ENCODE peak calls at places on chromosomes 1 and 21, in six cellular contexts. One of them, this sample, is unnamed.
A peak's percentile ranks its signal among the peaks of the same experiment; 100 is the strongest.

GRCh38 chr1:192793983-192794767 is 14.7 kb upstream of the RGS2 start:
- ATAC-seq in K562: no peak
- ATAC-seq in upper lobe of left lung: no peak
- ATAC-seq in GM12878: no peak
- ATAC-seq in HepG2: no peak
- ATAC-seq in A549: no peak
- ATAC-seq in this sample: no peak

GRCh38 chr1:11839727-11840705 is 7.6 kb downstream of the NPPA start:
- ATAC-seq in upper lobe of left lung: no peak
- ATAC-seq in K562: no peak
- ATAC-seq in A549: no peak
- ATAC-seq in GM12878: no peak
- ATAC-seq in HepG2: no peak
- ATAC-seq in this sample: no peak

GRCh38 chr1:161258439-161259386 is at the start of gene PCP4L1:
- ATAC-seq in GM12878: peak; percentile 76
- ATAC-seq in HepG2: peak; percentile 78
- ATAC-seq in K562: peak; percentile 75
- ATAC-seq in A549: peak; percentile 94
- ATAC-seq in upper lobe of left lung: peak; percentile 81
- ATAC-seq in this sample: peak; percentile 89

GRCh38 chr1:183821309-183822080 is 16.6 kb downstream of the RGL1 start:
- ATAC-seq in upper lobe of left lung: no peak
- ATAC-seq in HepG2: no peak
- ATAC-seq in K562: no peak
- ATAC-seq in A549: no peak
- ATAC-seq in GM12878: peak; percentile 32
- ATAC-seq in this sample: peak; percentile 52

GRCh38 chr1:214215583-214215982 is 65.4 kb upstream of the SMYD2 start:
- ATAC-seq in GM12878: no peak
- ATAC-seq in K562: peak; percentile 49
- ATAC-seq in HepG2: no peak
- ATAC-seq in upper lobe of left lung: no peak
- ATAC-seq in A549: no peak
- ATAC-seq in this sample: no peak

GRCh38 chr1:58780586-58781452 is 3.0 kb downstream of the JUN start:
- ATAC-seq in K562: no peak
- ATAC-seq in upper lobe of left lung: no peak
- ATAC-seq in GM12878: no peak
- ATAC-seq in A549: no peak
- ATAC-seq in HepG2: no peak
- ATAC-seq in this sample: no peak

GRCh38 chr1:93967276-93967675 is 58.0 kb upstream of the GCLM start:
- ATAC-seq in K562: no peak
- ATAC-seq in GM12878: no peak
- ATAC-seq in A549: no peak
- ATAC-seq in HepG2: no peak
- ATAC-seq in upper lobe of left lung: no peak
- ATAC-seq in this sample: no peak

GRCh38 chr1:2279210-2279639 is 51.1 kb downstream of the SKI start:
- ATAC-seq in HepG2: no peak
- ATAC-seq in GM12878: no peak
- ATAC-seq in K562: no peak
- ATAC-seq in upper lobe of left lung: peak; percentile 73
- ATAC-seq in A549: no peak
- ATAC-seq in this sample: peak; percentile 52

GRCh38 chr1:37892151-37893047 is 33.0 kb upstream of the MTF1 start:
- ATAC-seq in HepG2: no peak
- ATAC-seq in GM12878: peak; percentile 58
- ATAC-seq in K562: peak; percentile 84
- ATAC-seq in A549: no peak
- ATAC-seq in upper lobe of left lung: no peak
- ATAC-seq in this sample: no peak

GRCh38 chr1:224245188-224245587 is 62.1 kb downstream of the DEGS1 start:
- ATAC-seq in K562: no peak
- ATAC-seq in GM12878: peak; percentile 66
- ATAC-seq in upper lobe of left lung: peak; percentile 69
- ATAC-seq in HepG2: no peak
- ATAC-seq in A549: peak; percentile 52
- ATAC-seq in this sample: peak; percentile 58

GRCh38 chr1:227437495-227438008 is 119.3 kb upstream of the CDC42BPA start:
- ATAC-seq in HepG2: peak; percentile 67
- ATAC-seq in A549: peak; percentile 93
- ATAC-seq in upper lobe of left lung: peak; percentile 52
- ATAC-seq in K562: peak; percentile 88
- ATAC-seq in GM12878: no peak
- ATAC-seq in this sample: no peak

GRCh38 chr1:32501865-32502264 is 37.0 kb downstream of the ZBTB8B start:
- ATAC-seq in GM12878: no peak
- ATAC-seq in K562: no peak
- ATAC-seq in HepG2: no peak
- ATAC-seq in upper lobe of left lung: no peak
- ATAC-seq in A549: no peak
- ATAC-seq in this sample: peak; percentile 71

GRCh38 chr1:59682405-59683080 is 132.2 kb upstream of the HOOK1 start:
- ATAC-seq in upper lobe of left lung: no peak
- ATAC-seq in HepG2: no peak
- ATAC-seq in A549: no peak
- ATAC-seq in GM12878: no peak
- ATAC-seq in K562: no peak
- ATAC-seq in this sample: peak; percentile 94

GRCh38 chr21:33729631-33730030 is 87.3 kb downstream of the ITSN1 start:
- ATAC-seq in upper lobe of left lung: no peak
- ATAC-seq in A549: no peak
- ATAC-seq in K562: no peak
- ATAC-seq in HepG2: no peak
- ATAC-seq in GM12878: no peak
- ATAC-seq in this sample: no peak

GRCh38 chr1:208208132-208208487 is 36.1 kb downstream of the PLXNA2 start:
- ATAC-seq in GM12878: no peak
- ATAC-seq in K562: no peak
- ATAC-seq in upper lobe of left lung: no peak
- ATAC-seq in A549: no peak
- ATAC-seq in HepG2: no peak
- ATAC-seq in this sample: no peak

GRCh38 chr1:196143602-196144342 is 464.5 kb downstream of the KCNT2 start:
- ATAC-seq in GM12878: peak; percentile 55
- ATAC-seq in A549: no peak
- ATAC-seq in HepG2: peak; percentile 45
- ATAC-seq in upper lobe of left lung: no peak
- ATAC-seq in K562: peak; percentile 65
- ATAC-seq in this sample: no peak

GRCh38 chr1:67159233-67159632 is 7.0 kb upstream of the IL23R start:
- ATAC-seq in K562: no peak
- ATAC-seq in GM12878: peak; percentile 23
- ATAC-seq in HepG2: no peak
- ATAC-seq in upper lobe of left lung: no peak
- ATAC-seq in A549: no peak
- ATAC-seq in this sample: no peak

GRCh38 chr1:160830321-160831153 is 32.1 kb downstream of the CD244 start:
- ATAC-seq in upper lobe of left lung: no peak
- ATAC-seq in GM12878: peak; percentile 98
- ATAC-seq in A549: peak; percentile 89
- ATAC-seq in HepG2: peak; percentile 93
- ATAC-seq in K562: peak; percentile 95
- ATAC-seq in this sample: no peak

GRCh38 chr1:35181790-35182455 is 11.0 kb downstream of the SFPQ start:
- ATAC-seq in upper lobe of left lung: no peak
- ATAC-seq in HepG2: peak; percentile 5
- ATAC-seq in GM12878: peak; percentile 11
- ATAC-seq in K562: peak; percentile 19
- ATAC-seq in A549: no peak
- ATAC-seq in this sample: no peak

GRCh38 chr1:146019225-146020057 is 2.1 kb downstream of the HJV start:
- ATAC-seq in GM12878: no peak
- ATAC-seq in A549: no peak
- ATAC-seq in upper lobe of left lung: peak; percentile 21
- ATAC-seq in HepG2: no peak
- ATAC-seq in K562: no peak
- ATAC-seq in this sample: no peak

GRCh38 chr1:38990401-38990745 is 703 bp upstream of the AKIRIN1 start:
- ATAC-seq in A549: peak; percentile 19
- ATAC-seq in GM12878: peak; percentile 10
- ATAC-seq in upper lobe of left lung: no peak
- ATAC-seq in K562: peak; percentile 4
- ATAC-seq in HepG2: peak; percentile 5
- ATAC-seq in this sample: no peak

GRCh38 chr1:5559078-5559477 is 433.1 kb downstream of the NPHP4 start:
- ATAC-seq in HepG2: no peak
- ATAC-seq in GM12878: no peak
- ATAC-seq in A549: no peak
- ATAC-seq in upper lobe of left lung: no peak
- ATAC-seq in K562: no peak
- ATAC-seq in this sample: no peak
- TF ChIP-seq CTCF in HepG2: no peak
- TF ChIP-seq CTCF in GM12878: no peak
- TF ChIP-seq CTCF in A549: no peak
- TF ChIP-seq CTCF in upper lobe of left lung: no peak
- TF ChIP-seq CTCF in K562: no peak
- TF ChIP-seq CTCF in this sample: no peak

DNA sequence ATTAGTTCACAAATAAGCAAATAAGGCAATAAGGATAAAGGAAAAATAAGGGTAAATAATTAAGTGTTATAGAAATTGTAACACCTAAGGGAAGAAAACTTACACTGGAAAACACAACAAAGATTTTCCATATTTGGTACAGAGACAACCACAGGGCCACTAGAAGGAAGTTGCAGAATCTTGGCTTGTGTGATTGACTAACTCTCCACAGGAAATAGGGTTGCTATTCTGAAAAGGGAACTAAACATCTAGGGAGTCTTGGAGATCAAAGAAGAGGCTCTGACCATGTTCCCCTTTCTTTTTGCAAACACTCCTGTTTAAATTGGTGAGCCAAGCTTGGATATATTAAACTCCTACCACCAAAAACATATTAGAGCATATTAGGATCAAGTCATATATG is 59.1 kb downstream of the APCS start:
- ATAC-seq in A549: no peak
- ATAC-seq in HepG2: no peak
- ATAC-seq in GM12878: no peak
- ATAC-seq in K562: no peak
- ATAC-seq in upper lobe of left lung: no peak
- ATAC-seq in this sample: no peak
- TF ChIP-seq EP300 in A549: no peak
- TF ChIP-seq EP300 in HepG2: no peak
- TF ChIP-seq EP300 in GM12878: no peak
- TF ChIP-seq EP300 in K562: no peak
- TF ChIP-seq EP300 in upper lobe of left lung: no peak
- TF ChIP-seq EP300 in this sample: no peak

GRCh38 chr1:176172215-176172614 is 34.9 kb downstream of the COP1 start:
- ATAC-seq in upper lobe of left lung: no peak
- ATAC-seq in GM12878: no peak
- ATAC-seq in HepG2: no peak
- ATAC-seq in K562: no peak
- ATAC-seq in A549: no peak
- ATAC-seq in this sample: no peak

GRCh38 chr1:176164014-176164678 is 42.9 kb downstream of the COP1 start:
- ATAC-seq in upper lobe of left lung: no peak
- ATAC-seq in K562: no peak
- ATAC-seq in GM12878: no peak
- ATAC-seq in HepG2: no peak
- ATAC-seq in A549: no peak
- ATAC-seq in this sample: no peak

GRCh38 chr1:176165573-176165972 is 41.5 kb downstream of the COP1 start:
- ATAC-seq in upper lobe of left lung: no peak
- ATAC-seq in HepG2: no peak
- ATAC-seq in GM12878: no peak
- ATAC-seq in A549: no peak
- ATAC-seq in K562: no peak
- ATAC-seq in this sample: no peak

DNA sequence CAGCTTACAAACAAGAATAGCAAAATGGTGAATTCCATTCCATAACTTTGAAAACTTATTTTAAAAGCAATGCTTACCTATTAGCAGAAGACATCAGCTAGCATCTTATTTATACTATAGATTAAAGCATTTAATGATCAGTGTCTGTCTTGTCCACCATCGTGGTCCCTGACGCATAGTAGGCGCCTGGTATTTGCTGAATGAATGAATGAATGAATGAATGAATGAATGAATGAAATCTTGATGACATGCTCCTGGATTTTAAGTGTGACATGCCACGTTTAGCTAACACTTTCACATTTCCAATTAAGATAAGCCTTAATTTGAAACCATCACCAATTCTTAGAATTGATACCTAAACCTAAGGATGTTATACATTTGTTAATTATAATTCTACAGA is 39.9 kb downstream of the COP1 start:
- ATAC-seq in K562: no peak
- ATAC-seq in GM12878: no peak
- ATAC-seq in upper lobe of left lung: no peak
- ATAC-seq in A549: no peak
- ATAC-seq in HepG2: no peak
- ATAC-seq in this sample: no peak
- TF ChIP-seq CTCF in K562: no peak
- TF ChIP-seq CTCF in GM12878: no peak
- TF ChIP-seq CTCF in upper lobe of left lung: no peak
- TF ChIP-seq CTCF in A549: no peak
- TF ChIP-seq CTCF in HepG2: no peak
- TF ChIP-seq CTCF in this sample: no peak

GRCh38 chr1:64917907-64918306 is 48.4 kb downstream of the JAK1 start:
- ATAC-seq in K562: no peak
- ATAC-seq in HepG2: no peak
- ATAC-seq in upper lobe of left lung: no peak
- ATAC-seq in GM12878: no peak
- ATAC-seq in A549: peak; percentile 12
- ATAC-seq in this sample: no peak

GRCh38 chr1:64913361-64914015 is 52.9 kb downstream of the JAK1 start:
- ATAC-seq in GM12878: no peak
- ATAC-seq in K562: peak; percentile 51
- ATAC-seq in A549: no peak
- ATAC-seq in upper lobe of left lung: no peak
- ATAC-seq in HepG2: no peak
- ATAC-seq in this sample: no peak

GRCh38 chr1:64920936-64921589 is 45.3 kb downstream of the JAK1 start:
- ATAC-seq in GM12878: no peak
- ATAC-seq in K562: peak; percentile 16
- ATAC-seq in upper lobe of left lung: no peak
- ATAC-seq in HepG2: no peak
- ATAC-seq in A549: no peak
- ATAC-seq in this sample: no peak

GRCh38 chr1:64915381-64916274 is 50.7 kb downstream of the JAK1 start:
- ATAC-seq in GM12878: peak; percentile 24
- ATAC-seq in upper lobe of left lung: peak; percentile 41
- ATAC-seq in A549: peak; percentile 85
- ATAC-seq in HepG2: peak; percentile 94
- ATAC-seq in K562: peak; percentile 51
- ATAC-seq in this sample: no peak

DNA sequence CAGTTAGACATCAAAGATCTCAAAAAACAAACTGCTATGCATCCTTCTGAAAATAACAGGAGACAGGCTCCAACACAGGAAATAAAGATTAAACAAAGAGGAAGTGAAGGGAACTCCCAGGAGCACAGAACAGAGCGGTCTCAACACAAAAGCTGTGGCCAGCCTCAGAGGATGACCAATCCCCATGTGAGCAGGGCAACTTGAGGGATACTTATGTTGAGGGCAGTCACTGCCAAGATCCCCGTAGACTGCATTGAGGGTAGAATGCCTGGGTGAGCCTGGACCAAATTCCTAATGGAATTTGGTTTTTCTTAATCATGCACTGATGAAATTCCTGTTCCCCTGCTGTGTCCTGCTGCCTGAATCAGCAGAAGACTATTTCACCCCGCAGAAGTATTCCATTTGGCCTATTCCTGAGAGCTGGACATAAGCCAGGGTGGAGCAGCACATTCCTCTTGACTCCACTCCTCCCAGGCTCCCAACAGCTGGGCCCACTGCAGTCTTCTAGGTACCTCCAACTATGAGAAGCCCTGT is 49.0 kb downstream of the JAK1 start:
- ATAC-seq in GM12878: peak; percentile 66
- ATAC-seq in A549: peak; percentile 87
- ATAC-seq in upper lobe of left lung: peak; percentile 85
- ATAC-seq in K562: peak; percentile 69
- ATAC-seq in HepG2: peak; percentile 38
- ATAC-seq in this sample: peak; percentile 91
- TF ChIP-seq EP300 in GM12878: no peak
- TF ChIP-seq EP300 in A549: peak; percentile 94
- TF ChIP-seq EP300 in upper lobe of left lung: no peak
- TF ChIP-seq EP300 in K562: no peak
- TF ChIP-seq EP300 in HepG2: no peak
- TF ChIP-seq EP300 in this sample: no peak

This sample was measured in gastroesophageal sphincter.